ENCODE peak calls at places on chromosome 1, in ten cellular contexts. S is T-helper 1 cell, E is GM19239, C is cardiac muscle cell, F is glomerular endothelial cell, X is NCI-H748 treated with DMSO at 0.1 percent for 48 hours, K is KG1, T is OCI-LY7, I is NCI-H1105, U is AG09309. J is an unnamed sample.

GRCh38 chr1:228647523-228648444 is 87.5 kb upstream of the RHOU start:
- DNase-seq in S (no peak), E (no peak), C (peak), F (no peak), X (peak), K (no peak), T (peak), I (peak), U (no peak), J (peak)

GRCh38 chr1:95257758-95258157 is 23.7 kb downstream of the RWDD3 start:
- DNase-seq in S (no peak), E (no peak), C (peak), F (no peak), X (no peak), K (no peak), T (no peak), I (no peak), U (no peak), J (peak)

GRCh38 chr1:116151739-116152576 is 40.8 kb downstream of the MAB21L3 start:
- DNase-seq in S (peak), E (peak), C (peak), F (no peak), X (peak), K (peak), T (peak), I (peak), U (peak), J (peak)

GRCh38 chr1:48555271-48555670 is 83.3 kb upstream of the SPATA6 start:
- DNase-seq in S (no peak), E (no peak), C (no peak), F (no peak), X (no peak), K (no peak), T (no peak), I (no peak), U (no peak), J (no peak)

GRCh38 chr1:150550222-150551048 is 1.2 kb downstream of the ADAMTSL4 start:
- DNase-seq in S (no peak), E (no peak), C (no peak), F (no peak), X (no peak), K (no peak), T (no peak), I (no peak), U (no peak), J (no peak)

GRCh38 chr1:208166340-208167138 is 77.6 kb downstream of the PLXNA2 start:
- DNase-seq in S (no peak), E (no peak), C (no peak), F (no peak), X (no peak), K (no peak), T (peak), I (no peak), U (no peak), J (no peak)

GRCh38 chr1:207056673-207057072 is 3.6 kb downstream of the PFKFB2 start:
- DNase-seq in S (no peak), E (no peak), C (no peak), F (no peak), X (no peak), K (no peak), T (peak), I (no peak), U (no peak), J (no peak)

GRCh38 chr1:119480175-119480574 is 26.8 kb upstream of the HSD3B1 start:
- DNase-seq in S (no peak), E (no peak), C (no peak), F (no peak), X (no peak), K (no peak), T (no peak), I (no peak), U (no peak), J (no peak)

GRCh38 chr1:234279021-234279420 is 94.2 kb upstream of the COA6 start:
- DNase-seq in S (no peak), E (no peak), C (no peak), F (no peak), X (no peak), K (no peak), T (no peak), I (no peak), U (no peak), J (no peak)

GRCh38 chr1:17272066-17272465 is 23.2 kb downstream of the PADI3 start:
- DNase-seq in S (no peak), E (no peak), C (no peak), F (no peak), X (no peak), K (no peak), T (no peak), I (no peak), U (no peak), J (no peak)

GRCh38 chr1:160354388-160354985 is 11.3 kb downstream of the NCSTN start:
- DNase-seq in S (no peak), E (no peak), C (peak), F (no peak), X (no peak), K (no peak), T (peak), I (peak), U (no peak), J (no peak)

GRCh38 chr1:42221952-42222606 is 57.5 kb upstream of the GUCA2A start:
- DNase-seq in S (no peak), E (no peak), C (peak), F (no peak), X (no peak), K (no peak), T (no peak), I (no peak), U (peak), J (peak)

GRCh38 chr1:40612345-40612831 is 53.1 kb downstream of the RIMS3 start:
- DNase-seq in S (peak), E (peak), C (peak), F (peak), X (peak), K (peak), T (peak), I (peak), U (peak), J (peak)

GRCh38 chr1:32448773-32449456 is 16.0 kb upstream of the ZBTB8B start:
- DNase-seq in S (no peak), E (no peak), C (peak), F (no peak), X (no peak), K (no peak), T (peak), I (no peak), U (no peak), J (peak)

GRCh38 chr1:213820362-213821149 is 167.2 kb upstream of the PROX1 start:
- DNase-seq in S (no peak), E (no peak), C (no peak), F (no peak), X (no peak), K (no peak), T (no peak), I (peak), U (no peak), J (no peak)

GRCh38 chr1:214683596-214683995 is 80.6 kb downstream of the CENPF start:
- DNase-seq in S (no peak), E (no peak), C (no peak), F (no peak), X (no peak), K (no peak), T (no peak), I (no peak), U (no peak), J (no peak)